ENCODE peak calls at places on chromosomes 3 and 15, in seven cellular contexts. One of them, this sample, is unnamed.

GRCh38 chr15:39242345-39242744 is 338.5 kb upstream of the THBS1 start:
- DNase-seq in heart left ventricle: no peak
- DNase-seq in AG08396: peak
- DNase-seq in stimulated activated CD4-positive, alpha-beta T cell treated with anti-CD3 and anti-CD28 coated beads, TNF-alpha, amount 100 ng/mL, for 24 hours: no peak
- DNase-seq in activated T-cell treated with anti-CD3 and anti-CD28 coated beads, Interleukin-2, amount 50 U/mL, for 72 hours: no peak
- DNase-seq in EL: peak
- DNase-seq in HS-5: no peak
- DNase-seq in this sample: peak

GRCh38 chr3:149609595-149609994 is 48.2 kb downstream of the WWTR1 start:
- DNase-seq in heart left ventricle: no peak
- DNase-seq in AG08396: no peak
- DNase-seq in stimulated activated CD4-positive, alpha-beta T cell treated with anti-CD3 and anti-CD28 coated beads, TNF-alpha, amount 100 ng/mL, for 24 hours: no peak
- DNase-seq in activated T-cell treated with anti-CD3 and anti-CD28 coated beads, Interleukin-2, amount 50 U/mL, for 72 hours: no peak
- DNase-seq in EL: no peak
- DNase-seq in HS-5: no peak
- DNase-seq in this sample: no peak

GRCh38 chr3:183098538-183099025 is 714 bp downstream of the MCCC1 start:
- DNase-seq in heart left ventricle: no peak
- DNase-seq in AG08396: no peak
- DNase-seq in stimulated activated CD4-positive, alpha-beta T cell treated with anti-CD3 and anti-CD28 coated beads, TNF-alpha, amount 100 ng/mL, for 24 hours: no peak
- DNase-seq in activated T-cell treated with anti-CD3 and anti-CD28 coated beads, Interleukin-2, amount 50 U/mL, for 72 hours: no peak
- DNase-seq in EL: no peak
- DNase-seq in HS-5: no peak
- DNase-seq in this sample: no peak

GRCh38 chr15:38193496-38193895 is 59.1 kb upstream of the SPRED1 start:
- DNase-seq in heart left ventricle: no peak
- DNase-seq in AG08396: no peak
- DNase-seq in stimulated activated CD4-positive, alpha-beta T cell treated with anti-CD3 and anti-CD28 coated beads, TNF-alpha, amount 100 ng/mL, for 24 hours: no peak
- DNase-seq in activated T-cell treated with anti-CD3 and anti-CD28 coated beads, Interleukin-2, amount 50 U/mL, for 72 hours: no peak
- DNase-seq in EL: peak
- DNase-seq in HS-5: no peak
- DNase-seq in this sample: no peak

GRCh38 chr15:42239528-42240245 is 31.6 kb upstream of the VPS39 start:
- DNase-seq in heart left ventricle: no peak
- DNase-seq in AG08396: peak
- DNase-seq in stimulated activated CD4-positive, alpha-beta T cell treated with anti-CD3 and anti-CD28 coated beads, TNF-alpha, amount 100 ng/mL, for 24 hours: no peak
- DNase-seq in activated T-cell treated with anti-CD3 and anti-CD28 coated beads, Interleukin-2, amount 50 U/mL, for 72 hours: no peak
- DNase-seq in EL: peak
- DNase-seq in HS-5: peak
- DNase-seq in this sample: no peak

GRCh38 chr15:31293655-31294054 is 33.0 kb upstream of the KLF13 start:
- DNase-seq in heart left ventricle: no peak
- DNase-seq in AG08396: no peak
- DNase-seq in stimulated activated CD4-positive, alpha-beta T cell treated with anti-CD3 and anti-CD28 coated beads, TNF-alpha, amount 100 ng/mL, for 24 hours: no peak
- DNase-seq in activated T-cell treated with anti-CD3 and anti-CD28 coated beads, Interleukin-2, amount 50 U/mL, for 72 hours: no peak
- DNase-seq in EL: no peak
- DNase-seq in HS-5: no peak
- DNase-seq in this sample: no peak

GRCh38 chr3:71395927-71396695 is 187.4 kb downstream of the FOXP1 start:
- DNase-seq in heart left ventricle: no peak
- DNase-seq in AG08396: peak
- DNase-seq in stimulated activated CD4-positive, alpha-beta T cell treated with anti-CD3 and anti-CD28 coated beads, TNF-alpha, amount 100 ng/mL, for 24 hours: no peak
- DNase-seq in activated T-cell treated with anti-CD3 and anti-CD28 coated beads, Interleukin-2, amount 50 U/mL, for 72 hours: no peak
- DNase-seq in EL: peak
- DNase-seq in HS-5: peak
- DNase-seq in this sample: peak

GRCh38 chr15:26773485-26773877 is 615 bp upstream of the GABRB3 start:
- DNase-seq in heart left ventricle: no peak
- DNase-seq in AG08396: peak
- DNase-seq in stimulated activated CD4-positive, alpha-beta T cell treated with anti-CD3 and anti-CD28 coated beads, TNF-alpha, amount 100 ng/mL, for 24 hours: no peak
- DNase-seq in activated T-cell treated with anti-CD3 and anti-CD28 coated beads, Interleukin-2, amount 50 U/mL, for 72 hours: no peak
- DNase-seq in EL: no peak
- DNase-seq in HS-5: no peak
- DNase-seq in this sample: no peak

GRCh38 chr3:44584646-44585501 is at the start of gene ZNF660:
- DNase-seq in heart left ventricle: peak
- DNase-seq in AG08396: peak
- DNase-seq in stimulated activated CD4-positive, alpha-beta T cell treated with anti-CD3 and anti-CD28 coated beads, TNF-alpha, amount 100 ng/mL, for 24 hours: no peak
- DNase-seq in activated T-cell treated with anti-CD3 and anti-CD28 coated beads, Interleukin-2, amount 50 U/mL, for 72 hours: peak
- DNase-seq in EL: peak
- DNase-seq in HS-5: no peak
- DNase-seq in this sample: peak

GRCh38 chr3:131402391-131403039 is 20.9 kb downstream of the NUDT16 start:
- DNase-seq in heart left ventricle: no peak
- DNase-seq in AG08396: no peak
- DNase-seq in stimulated activated CD4-positive, alpha-beta T cell treated with anti-CD3 and anti-CD28 coated beads, TNF-alpha, amount 100 ng/mL, for 24 hours: no peak
- DNase-seq in activated T-cell treated with anti-CD3 and anti-CD28 coated beads, Interleukin-2, amount 50 U/mL, for 72 hours: no peak
- DNase-seq in EL: peak
- DNase-seq in HS-5: no peak
- DNase-seq in this sample: no peak

GRCh38 chr3:119206611-119207511 is 33.5 kb downstream of the UPK1B start:
- DNase-seq in heart left ventricle: no peak
- DNase-seq in AG08396: no peak
- DNase-seq in stimulated activated CD4-positive, alpha-beta T cell treated with anti-CD3 and anti-CD28 coated beads, TNF-alpha, amount 100 ng/mL, for 24 hours: no peak
- DNase-seq in activated T-cell treated with anti-CD3 and anti-CD28 coated beads, Interleukin-2, amount 50 U/mL, for 72 hours: no peak
- DNase-seq in EL: no peak
- DNase-seq in HS-5: no peak
- DNase-seq in this sample: no peak

GRCh38 chr3:177357352-177358084 is 160.2 kb upstream of the TBL1XR1 start:
- DNase-seq in heart left ventricle: no peak
- DNase-seq in AG08396: peak
- DNase-seq in stimulated activated CD4-positive, alpha-beta T cell treated with anti-CD3 and anti-CD28 coated beads, TNF-alpha, amount 100 ng/mL, for 24 hours: no peak
- DNase-seq in activated T-cell treated with anti-CD3 and anti-CD28 coated beads, Interleukin-2, amount 50 U/mL, for 72 hours: no peak
- DNase-seq in EL: peak
- DNase-seq in HS-5: peak
- DNase-seq in this sample: peak

GRCh38 chr3:195442573-195443390 is at the start of gene ACAP2:
- DNase-seq in heart left ventricle: peak
- DNase-seq in AG08396: peak
- DNase-seq in stimulated activated CD4-positive, alpha-beta T cell treated with anti-CD3 and anti-CD28 coated beads, TNF-alpha, amount 100 ng/mL, for 24 hours: peak
- DNase-seq in activated T-cell treated with anti-CD3 and anti-CD28 coated beads, Interleukin-2, amount 50 U/mL, for 72 hours: peak
- DNase-seq in EL: peak
- DNase-seq in HS-5: peak
- DNase-seq in this sample: peak

GRCh38 chr15:50059883-50060282 is 59.1 kb downstream of the ATP8B4 start:
- DNase-seq in heart left ventricle: no peak
- DNase-seq in AG08396: no peak
- DNase-seq in stimulated activated CD4-positive, alpha-beta T cell treated with anti-CD3 and anti-CD28 coated beads, TNF-alpha, amount 100 ng/mL, for 24 hours: no peak
- DNase-seq in activated T-cell treated with anti-CD3 and anti-CD28 coated beads, Interleukin-2, amount 50 U/mL, for 72 hours: no peak
- DNase-seq in EL: no peak
- DNase-seq in HS-5: no peak
- DNase-seq in this sample: peak

GRCh38 chr3:171374661-171375285 is 85.4 kb downstream of the TNIK start:
- DNase-seq in heart left ventricle: no peak
- DNase-seq in AG08396: peak
- DNase-seq in stimulated activated CD4-positive, alpha-beta T cell treated with anti-CD3 and anti-CD28 coated beads, TNF-alpha, amount 100 ng/mL, for 24 hours: no peak
- DNase-seq in activated T-cell treated with anti-CD3 and anti-CD28 coated beads, Interleukin-2, amount 50 U/mL, for 72 hours: no peak
- DNase-seq in EL: peak
- DNase-seq in HS-5: peak
- DNase-seq in this sample: peak

GRCh38 chr3:137110392-137110996 is 152.7 kb downstream of the IL20RB start:
- DNase-seq in heart left ventricle: no peak
- DNase-seq in AG08396: peak
- DNase-seq in stimulated activated CD4-positive, alpha-beta T cell treated with anti-CD3 and anti-CD28 coated beads, TNF-alpha, amount 100 ng/mL, for 24 hours: no peak
- DNase-seq in activated T-cell treated with anti-CD3 and anti-CD28 coated beads, Interleukin-2, amount 50 U/mL, for 72 hours: no peak
- DNase-seq in EL: peak
- DNase-seq in HS-5: no peak
- DNase-seq in this sample: peak

GRCh38 chr3:136142592-136142991 is 53.5 kb downstream of the MSL2 start:
- DNase-seq in heart left ventricle: no peak
- DNase-seq in AG08396: peak
- DNase-seq in stimulated activated CD4-positive, alpha-beta T cell treated with anti-CD3 and anti-CD28 coated beads, TNF-alpha, amount 100 ng/mL, for 24 hours: no peak
- DNase-seq in activated T-cell treated with anti-CD3 and anti-CD28 coated beads, Interleukin-2, amount 50 U/mL, for 72 hours: no peak
- DNase-seq in EL: peak
- DNase-seq in HS-5: peak
- DNase-seq in this sample: peak

GRCh38 chr3:159928692-159929091 is 59.9 kb upstream of the IL12A start:
- DNase-seq in heart left ventricle: no peak
- DNase-seq in AG08396: peak
- DNase-seq in stimulated activated CD4-positive, alpha-beta T cell treated with anti-CD3 and anti-CD28 coated beads, TNF-alpha, amount 100 ng/mL, for 24 hours: no peak
- DNase-seq in activated T-cell treated with anti-CD3 and anti-CD28 coated beads, Interleukin-2, amount 50 U/mL, for 72 hours: no peak
- DNase-seq in EL: peak
- DNase-seq in HS-5: peak
- DNase-seq in this sample: peak

This sample was measured in stromal cell of bone marrow.